ENCODE peak calls at places on chromosomes 7 and 10, in four cellular contexts. O is fibroblast of the aortic adventitia, P is HFF-Myc, Z is BJ. U is an unnamed sample.
A peak's percentile ranks its signal among the peaks of the same experiment; 100 is the strongest.

GRCh38 chr10:84179059-84179710 is 5.6 kb downstream of the GPR15LG start:
- DNase-seq in O (peak; percentile 22), P (peak; percentile 12), Z (peak; percentile 2), U (peak; percentile 97)

GRCh38 chr7:38373155-38373554 is 99.7 kb upstream of the TARP start:
- DNase-seq in O (no peak), P (no peak), Z (no peak), U (no peak)

GRCh38 chr7:106367018-106367420 is 82.2 kb upstream of the NAMPT start:
- DNase-seq in O (peak; percentile 43), P (no peak), Z (no peak), U (peak; percentile 46)

GRCh38 chr7:84042110-84042539 is 152.5 kb downstream of the SEMA3A start:
- DNase-seq in O (peak; percentile 47), P (peak; percentile 85), Z (peak; percentile 88), U (peak; percentile 38)

GRCh38 chr10:132183046-132183445 is 3.7 kb upstream of the DPYSL4 start:
- DNase-seq in O (no peak), P (no peak), Z (no peak), U (peak; percentile 65)

GRCh38 chr10:42836771-42837468 is 54.3 kb downstream of the BMS1 start:
- DNase-seq in O (peak; percentile 13), P (peak; percentile 1), Z (no peak), U (no peak)

GRCh38 chr7:27184342-27185012 is 555 bp downstream of the HOXA11 start:
- DNase-seq in O (no peak), P (no peak), Z (no peak), U (peak; percentile 32)

GRCh38 chr10:130018253-130018652 is 54.2 kb upstream of the EBF3 start:
- DNase-seq in O (peak; percentile 37), P (peak; percentile 14), Z (no peak), U (peak; percentile 66)

GRCh38 chr10:91050371-91051034 is 129.6 kb upstream of the ANKRD1 start:
- DNase-seq in O (no peak), P (no peak), Z (no peak), U (no peak)

GRCh38 chr10:68406111-68406814 is 814 bp downstream of the RUFY2 start:
- DNase-seq in O (peak; percentile 60), P (no peak), Z (peak; percentile 9), U (peak; percentile 51)
- TF ChIP-seq CTCF in O (no peak), P (no peak), Z (no peak), U (no peak)

DNA sequence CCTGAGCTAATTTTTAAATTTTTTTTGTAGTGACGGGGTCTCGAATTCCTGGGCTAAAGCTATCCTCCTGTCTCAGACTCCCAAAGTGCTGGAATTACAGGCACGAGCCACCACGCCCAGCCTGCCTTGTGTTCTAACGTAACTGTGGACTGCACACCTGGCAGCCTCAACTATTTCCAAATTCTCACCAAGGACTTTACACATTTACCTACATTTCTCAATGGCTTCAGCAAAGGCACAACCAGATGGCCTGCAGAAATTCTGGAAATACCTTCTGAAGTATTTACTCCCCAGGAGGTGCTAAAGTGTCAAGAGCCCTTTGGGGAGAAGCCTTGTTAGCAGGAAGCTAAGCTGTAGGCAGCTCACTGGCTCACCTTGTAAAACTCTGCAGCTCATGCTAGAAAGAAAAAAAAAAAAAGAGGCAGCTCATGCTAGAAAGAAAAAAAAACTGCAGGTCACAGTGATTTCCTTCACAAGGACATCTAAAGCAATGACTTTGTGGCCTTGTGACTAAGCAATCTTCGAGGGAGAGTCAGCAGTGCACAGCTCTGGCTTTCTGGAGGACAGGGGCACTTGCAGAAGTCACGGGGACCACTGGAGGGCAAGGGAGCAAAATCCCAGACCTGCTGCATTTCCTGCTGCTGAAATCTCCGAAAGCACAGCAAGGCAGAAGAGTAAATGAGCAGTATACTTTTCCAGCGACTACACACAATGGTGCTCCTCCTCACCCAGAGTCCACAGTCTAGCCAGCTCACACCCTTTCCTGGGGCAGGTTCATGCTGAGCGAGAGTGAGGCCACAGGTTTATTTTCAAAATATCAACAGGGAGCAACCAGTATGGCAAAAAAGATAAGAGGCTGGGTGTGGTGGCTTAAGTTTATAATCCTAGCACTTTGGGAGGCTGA is 40.4 kb downstream of the BAIAP2L1 start:
- DNase-seq in O (no peak), P (no peak), Z (no peak), U (no peak)
- TF ChIP-seq CTCF in O (no peak), P (no peak), Z (no peak), U (no peak)

GRCh38 chr7:44595934-44596635 is 10.3 kb upstream of the OGDH start:
- DNase-seq in O (peak; percentile 67), P (no peak), Z (no peak), U (no peak)
- TF ChIP-seq CTCF in O (no peak), P (no peak), Z (no peak), U (no peak)

DNA sequence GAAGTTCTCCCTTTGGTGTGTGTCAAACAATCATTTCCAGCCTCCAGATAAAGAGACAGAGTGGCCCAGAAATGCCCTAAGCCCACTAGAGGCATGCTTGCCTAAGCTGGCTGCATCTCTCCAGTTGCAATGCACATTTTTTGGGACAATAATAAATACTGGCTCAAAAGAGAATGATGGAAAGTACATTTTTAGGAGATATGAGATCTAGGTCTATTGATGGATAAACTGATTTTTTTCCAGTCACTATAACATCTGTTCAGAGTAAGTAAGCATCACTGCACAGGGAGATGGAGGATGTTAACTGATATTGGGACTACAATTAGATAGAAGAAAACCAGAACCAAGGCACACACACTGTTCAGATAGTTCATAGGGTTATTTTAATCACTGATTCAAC is 553.0 kb downstream of the GRM8 start:
- DNase-seq in O (no peak), P (no peak), Z (no peak), U (no peak)
- TF ChIP-seq CTCF in O (no peak), P (no peak), Z (no peak), U (no peak)

DNA sequence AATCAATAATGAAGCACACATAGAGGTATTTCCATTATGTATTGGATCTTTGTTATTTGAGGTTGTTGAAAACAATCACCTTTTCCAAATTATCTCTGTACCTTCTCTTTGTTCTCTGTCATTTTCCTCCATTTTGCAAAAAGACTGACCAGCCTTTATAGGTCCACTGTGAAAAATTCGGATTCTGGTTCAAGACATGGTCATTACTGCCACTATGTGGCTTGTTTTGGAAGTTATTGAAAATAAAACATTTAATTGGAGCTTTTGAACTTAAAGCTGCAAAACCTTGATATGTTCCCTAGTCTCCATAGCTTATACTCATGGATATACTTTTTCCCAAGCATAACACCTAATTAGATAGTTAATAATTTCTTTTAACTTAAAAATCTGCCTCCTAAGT is 1094.4 kb downstream of the NRG3 start:
- DNase-seq in O (peak; percentile 45), P (no peak), Z (no peak), U (peak; percentile 24)
- TF ChIP-seq CTCF in O (no peak), P (no peak), Z (peak; percentile 41), U (peak; percentile 50)

GRCh38 chr10:48983648-48984359 is 44.2 kb upstream of the LRRC18 start:
- DNase-seq in O (no peak), P (no peak), Z (no peak), U (no peak)
- TF ChIP-seq CTCF in O (no peak), P (no peak), Z (no peak), U (no peak)

GRCh38 chr10:123042708-123043408 is 34.1 kb downstream of the ACADSB start:
- DNase-seq in O (no peak), P (no peak), Z (no peak), U (no peak)

GRCh38 chr10:123045961-123046731 is 37.3 kb downstream of the ACADSB start:
- DNase-seq in O (no peak), P (no peak), Z (no peak), U (no peak)

GRCh38 chr10:123043409-123043925 is 34.7 kb downstream of the ACADSB start:
- DNase-seq in O (peak; percentile 64), P (peak; percentile 51), Z (peak; percentile 13), U (peak; percentile 79)

GRCh38 chr10:123039632-123039930 is 30.8 kb downstream of the ACADSB start:
- DNase-seq in O (no peak), P (no peak), Z (no peak), U (no peak)

GRCh38 chr10:123044391-123044790 is 35.6 kb downstream of the ACADSB start:
- DNase-seq in O (peak; percentile 31), P (no peak), Z (no peak), U (peak; percentile 44)
- TF ChIP-seq CTCF in O (no peak), P (no peak), Z (no peak), U (peak; percentile 23)

GRCh38 chr7:107661081-107661864 is 645 bp downstream of the SLC26A4 start:
- DNase-seq in O (peak; percentile 35), P (no peak), Z (no peak), U (peak; percentile 15)
- TF ChIP-seq CTCF in O (peak; percentile 10), P (peak; percentile 21), Z (peak; percentile 34), U (no peak)